ENCODE peak calls at places on chromosomes 4 and X, in seven cellular contexts. B is natural killer cell; I is A673; X is AG04450; O is endothelial cell; U is CD4-positive, alpha-beta T cell; Y is BJ. Z is an unnamed sample.

GRCh38 chrX:119272882-119273806 is 37.1 kb downstream of the PGRMC1 start:
- DNase-seq in U (peak; percentile 50), Y (no peak), X (no peak), O (peak; percentile 66), B (peak; percentile 18), I (no peak), Z (peak; percentile 27)

GRCh38 chrX:47030339-47030738 is 47.9 kb upstream of the RGN start:
- DNase-seq in B (no peak), I (peak; percentile 85), Y (no peak), O (peak; percentile 18), X (peak; percentile 26), U (no peak), Z (no peak)

GRCh38 chr4:2537011-2537830 is 774 bp downstream of the FAM193A start:
- DNase-seq in I (peak; percentile 58), Y (no peak), O (peak; percentile 49), U (peak; percentile 57), X (no peak), B (peak; percentile 61), Z (peak; percentile 66)

GRCh38 chrX:37378399-37378798 is 29.2 kb downstream of the PRRG1 start:
- DNase-seq in O (no peak), Y (no peak), B (no peak), U (no peak), X (no peak), I (peak; percentile 60), Z (no peak)

GRCh38 chrX:134749651-134750450 is 91.6 kb upstream of the PLAC1 start:
- DNase-seq in O (no peak), X (no peak), Y (no peak), B (no peak), U (no peak), I (no peak), Z (no peak)

GRCh38 chr4:22695011-22695410 is 2.3 kb downstream of the GBA3 start:
- DNase-seq in I (no peak), Y (no peak), X (no peak), B (no peak), U (no peak), O (no peak), Z (no peak)

GRCh38 chr4:52713456-52713937 is 37.7 kb downstream of the ERVMER34-1 start:
- DNase-seq in U (no peak), Y (no peak), X (no peak), O (no peak), I (no peak), B (no peak), Z (no peak)

GRCh38 chrX:138128025-138128671 is 562.2 kb downstream of the ZIC3 start:
- DNase-seq in U (no peak), B (no peak), Y (no peak), O (peak; percentile 19), I (peak; percentile 73), X (no peak), Z (no peak)

GRCh38 chr4:52577285-52577968 is 81.7 kb downstream of the USP46 start:
- DNase-seq in X (no peak), U (no peak), I (peak; percentile 11), O (no peak), B (no peak), Y (no peak), Z (no peak)

GRCh38 chrX:144388738-144389137 is 504.9 kb downstream of the UBE2NL start:
- DNase-seq in O (no peak), X (no peak), U (no peak), B (no peak), I (no peak), Y (no peak), Z (no peak)

GRCh38 chr4:75908555-75908954 is 6.3 kb upstream of the PPEF2 start:
- DNase-seq in B (no peak), X (no peak), Y (no peak), U (no peak), I (no peak), O (no peak), Z (no peak)

GRCh38 chr4:179880756-179881155 is 2362.4 kb upstream of the TENM3 start:
- DNase-seq in B (no peak), Y (no peak), I (no peak), X (no peak), U (no peak), O (no peak), Z (no peak)

GRCh38 chr4:129046055-129046959 is 47.0 kb downstream of the SCLT1 start:
- DNase-seq in O (no peak), B (no peak), Y (no peak), I (no peak), U (no peak), X (no peak), Z (no peak)

DNA sequence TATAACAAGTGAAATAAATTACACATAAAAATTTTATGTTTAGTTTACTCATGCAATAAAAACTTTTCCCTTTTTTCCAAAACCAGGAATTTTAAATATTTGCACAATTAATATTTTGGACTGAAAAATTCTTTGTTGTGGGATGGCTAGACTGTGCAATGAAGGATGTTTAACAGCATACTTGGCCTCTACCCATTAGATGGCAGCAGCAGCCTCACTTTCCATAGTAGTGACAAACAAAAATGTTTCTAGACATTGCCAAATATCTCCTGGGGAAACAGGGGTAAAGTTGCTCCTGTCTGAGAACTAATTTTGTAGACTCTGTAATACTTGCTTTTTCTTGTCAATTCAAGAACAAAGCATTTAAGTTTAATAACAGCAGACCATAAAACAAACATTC is 49.8 kb downstream of the SCLT1 start:
- DNase-seq in O (no peak), B (no peak), Y (no peak), U (no peak), I (peak; percentile 11), X (no peak), Z (no peak)
- TF ChIP-seq CTCF in O (no peak), B (no peak), Y (peak; percentile 39), U (no peak), I (peak; percentile 36), X (peak; percentile 21), Z (no peak)

GRCh38 chrX:110167952-110168451 is 149.9 kb downstream of the AMMECR1 start:
- DNase-seq in O (peak; percentile 41), X (no peak), Y (no peak), I (peak; percentile 61), U (peak; percentile 45), B (peak; percentile 32), Z (no peak)
- TF ChIP-seq CTCF in O (peak; percentile 65), X (peak; percentile 50), Y (peak; percentile 51), I (peak; percentile 91), U (peak; percentile 51), B (peak; percentile 40), Z (no peak)

DNA sequence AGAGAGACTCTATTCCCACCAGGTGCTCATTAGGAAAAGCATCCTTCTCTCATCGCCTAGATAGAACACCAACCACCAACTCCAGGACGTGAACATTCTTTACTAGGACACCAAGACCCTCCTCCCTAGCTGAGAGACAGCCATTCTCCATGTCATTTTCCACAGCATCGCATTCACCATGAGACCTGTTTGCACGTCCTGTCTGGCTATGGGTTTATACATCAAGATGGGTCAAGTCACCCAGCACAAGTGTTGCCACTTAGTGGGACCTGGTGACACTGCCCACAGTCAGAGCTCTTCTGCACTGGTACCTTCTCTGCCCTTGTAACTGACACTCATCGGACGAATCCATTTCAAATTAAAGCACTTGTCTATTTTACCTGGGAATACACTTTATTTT is 17.5 kb downstream of the LRP2BP start:
- DNase-seq in Y (no peak), I (no peak), O (no peak), U (no peak), B (no peak), X (no peak), Z (no peak)
- TF ChIP-seq CTCF in Y (no peak), I (no peak), O (no peak), U (no peak), B (no peak), X (no peak), Z (no peak)

DNA sequence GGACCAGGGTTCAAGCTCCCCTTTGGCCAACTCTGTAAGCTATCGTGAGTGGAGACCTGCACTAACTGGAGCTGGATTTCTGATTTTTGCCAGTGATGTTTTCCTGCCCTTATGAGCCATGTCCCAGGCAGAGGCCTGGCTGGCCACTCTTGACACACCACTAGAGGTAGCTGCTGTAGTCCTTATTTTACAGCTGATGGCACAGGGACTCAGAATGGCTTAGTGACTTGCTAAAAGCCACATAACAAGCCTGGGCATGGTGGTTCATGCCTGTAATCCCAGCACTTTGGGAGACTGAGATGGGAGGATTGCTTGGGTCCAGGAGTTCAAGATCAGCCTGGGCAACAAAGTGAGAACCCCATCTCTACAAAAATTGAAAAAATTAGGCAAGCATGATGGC is 33.4 kb downstream of the CYTL1 start:
- DNase-seq in O (peak; percentile 17), B (no peak), Y (no peak), U (no peak), X (no peak), I (peak; percentile 35), Z (no peak)
- TF ChIP-seq CTCF in O (no peak), B (no peak), Y (peak; percentile 40), U (no peak), X (peak; percentile 30), I (peak; percentile 43), Z (no peak)

DNA sequence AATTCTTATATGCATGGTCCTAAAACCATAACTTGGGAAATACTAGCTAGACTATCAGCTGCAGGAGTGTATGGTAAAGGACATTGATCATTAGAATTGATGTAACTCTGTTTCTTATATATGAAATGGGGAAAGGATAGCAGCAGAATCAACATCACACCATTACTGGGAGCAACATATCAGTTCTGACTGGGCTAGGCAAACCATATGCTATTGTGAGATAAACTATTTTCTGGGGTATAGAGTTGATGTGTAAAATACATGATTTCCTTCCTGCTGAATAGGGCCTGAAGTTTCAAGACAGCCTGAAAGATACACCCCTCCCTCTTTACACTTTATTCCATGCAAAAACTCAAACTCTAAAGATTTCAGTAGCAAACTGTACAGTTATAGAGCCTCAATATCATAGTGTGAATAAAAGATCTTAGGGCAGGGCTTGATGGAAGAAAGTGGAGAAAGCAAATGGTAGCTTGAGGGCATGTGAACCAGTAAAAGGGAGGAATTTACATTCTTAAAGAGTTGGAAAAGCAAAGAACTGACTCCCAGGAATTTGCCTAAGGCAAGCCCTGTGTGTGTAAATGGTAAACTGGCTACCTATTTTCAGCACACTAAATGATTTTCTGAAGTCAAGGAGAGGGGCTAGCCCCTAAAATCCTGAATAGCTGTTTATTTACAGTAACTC is 404.1 kb downstream of the MAPK10 start:
- DNase-seq in U (no peak), B (no peak), I (no peak), O (no peak), X (no peak), Y (no peak), Z (no peak)
- TF ChIP-seq CTCF in U (no peak), B (no peak), I (no peak), O (no peak), X (no peak), Y (no peak), Z (no peak)

GRCh38 chr4:112942077-112942476 is 107.4 kb upstream of the ANK2 start:
- DNase-seq in B (no peak), U (no peak), O (no peak), I (peak; percentile 45), Y (no peak), X (no peak), Z (no peak)
- TF ChIP-seq CTCF in B (no peak), U (no peak), O (no peak), I (peak; percentile 59), Y (no peak), X (no peak), Z (no peak)

DNA sequence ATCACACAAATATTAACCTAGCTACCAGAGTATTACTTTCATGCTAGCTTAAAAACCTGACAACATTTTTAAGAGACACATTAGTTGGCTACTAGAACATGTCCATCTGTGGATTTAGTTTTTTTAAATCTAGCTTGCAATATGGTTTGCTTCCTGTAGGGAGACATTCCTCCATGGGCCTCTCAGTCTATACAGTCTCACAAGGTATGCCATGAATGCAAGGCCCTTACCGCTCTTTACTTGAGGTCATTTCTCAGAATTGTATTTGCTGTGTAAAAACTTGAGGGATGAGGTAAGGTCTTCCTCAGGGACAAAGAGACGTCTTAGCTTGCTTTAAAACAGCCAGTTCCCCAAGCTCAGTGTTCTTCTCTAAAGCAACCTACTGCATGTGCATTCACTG is 26.9 kb downstream of the UBA6 start:
- DNase-seq in Y (no peak), O (no peak), X (no peak), B (no peak), U (no peak), I (no peak), Z (no peak)
- TF ChIP-seq CTCF in Y (no peak), O (peak; percentile 45), X (no peak), B (no peak), U (no peak), I (no peak), Z (no peak)

Z was measured in activated B cell treated with CpG ODN at 0.5 μM for 24 hours.